ENCODE peak calls at places on chromosomes 2 and 18, in nine cellular contexts. One of them, this sample, is unnamed.

GRCh38 chr2:37379881-37380296 is 35.5 kb downstream of the QPCT start:
- DNase-seq in endothelial cell of umbilical vein: peak
- DNase-seq in transverse colon: no peak
- DNase-seq in HepG2: peak
- DNase-seq in GM23338: no peak
- DNase-seq in HCT116: no peak
- DNase-seq in upper lobe of left lung: no peak
- DNase-seq in GM12878: no peak
- DNase-seq in SK-N-SH: no peak
- DNase-seq in this sample: no peak

GRCh38 chr18:48481092-48481491 is 57.7 kb upstream of the CTIF start:
- DNase-seq in endothelial cell of umbilical vein: no peak
- DNase-seq in transverse colon: no peak
- DNase-seq in HepG2: no peak
- DNase-seq in GM23338: no peak
- DNase-seq in HCT116: no peak
- DNase-seq in upper lobe of left lung: no peak
- DNase-seq in GM12878: no peak
- DNase-seq in SK-N-SH: no peak
- DNase-seq in this sample: no peak

GRCh38 chr2:146982393-146982846 is 862.4 kb upstream of the ACVR2A start:
- DNase-seq in endothelial cell of umbilical vein: no peak
- DNase-seq in transverse colon: peak
- DNase-seq in HepG2: no peak
- DNase-seq in GM23338: no peak
- DNase-seq in HCT116: no peak
- DNase-seq in upper lobe of left lung: no peak
- DNase-seq in GM12878: no peak
- DNase-seq in SK-N-SH: no peak
- DNase-seq in this sample: peak

GRCh38 chr18:32771871-32772499 is 838 bp downstream of the KLHL14 start:
- DNase-seq in endothelial cell of umbilical vein: no peak
- DNase-seq in transverse colon: no peak
- DNase-seq in HepG2: no peak
- DNase-seq in GM23338: peak
- DNase-seq in HCT116: no peak
- DNase-seq in upper lobe of left lung: peak
- DNase-seq in GM12878: no peak
- DNase-seq in SK-N-SH: peak
- DNase-seq in this sample: no peak

GRCh38 chr18:53701697-53702096 is 522.8 kb downstream of the MBD2 start:
- DNase-seq in endothelial cell of umbilical vein: no peak
- DNase-seq in transverse colon: no peak
- DNase-seq in HepG2: no peak
- DNase-seq in GM23338: no peak
- DNase-seq in HCT116: no peak
- DNase-seq in upper lobe of left lung: no peak
- DNase-seq in GM12878: no peak
- DNase-seq in SK-N-SH: no peak
- DNase-seq in this sample: no peak

GRCh38 chr2:24824966-24825882 is 32.0 kb downstream of the CENPO start:
- DNase-seq in endothelial cell of umbilical vein: no peak
- DNase-seq in transverse colon: no peak
- DNase-seq in HepG2: no peak
- DNase-seq in GM23338: peak
- DNase-seq in HCT116: peak
- DNase-seq in upper lobe of left lung: no peak
- DNase-seq in GM12878: no peak
- DNase-seq in SK-N-SH: peak
- DNase-seq in this sample: peak

GRCh38 chr2:218662377-218662776 is 2.9 kb downstream of the BCS1L start:
- DNase-seq in endothelial cell of umbilical vein: no peak
- DNase-seq in transverse colon: no peak
- DNase-seq in HepG2: no peak
- DNase-seq in GM23338: no peak
- DNase-seq in HCT116: no peak
- DNase-seq in upper lobe of left lung: no peak
- DNase-seq in GM12878: no peak
- DNase-seq in SK-N-SH: no peak
- DNase-seq in this sample: no peak

GRCh38 chr2:11745613-11746375 is 638 bp upstream of the LPIN1 start:
- DNase-seq in endothelial cell of umbilical vein: no peak
- DNase-seq in transverse colon: no peak
- DNase-seq in HepG2: no peak
- DNase-seq in GM23338: no peak
- DNase-seq in HCT116: no peak
- DNase-seq in upper lobe of left lung: no peak
- DNase-seq in GM12878: no peak
- DNase-seq in SK-N-SH: no peak
- DNase-seq in this sample: no peak

GRCh38 chr18:77650799-77651385 is 401.2 kb downstream of the GALR1 start:
- DNase-seq in endothelial cell of umbilical vein: no peak
- DNase-seq in transverse colon: peak
- DNase-seq in HepG2: peak
- DNase-seq in GM23338: peak
- DNase-seq in HCT116: no peak
- DNase-seq in upper lobe of left lung: peak
- DNase-seq in GM12878: no peak
- DNase-seq in SK-N-SH: peak
- DNase-seq in this sample: peak

GRCh38 chr18:63082661-63083531 is 236.7 kb downstream of the BCL2 start:
- DNase-seq in endothelial cell of umbilical vein: no peak
- DNase-seq in transverse colon: no peak
- DNase-seq in HepG2: no peak
- DNase-seq in GM23338: no peak
- DNase-seq in HCT116: no peak
- DNase-seq in upper lobe of left lung: no peak
- DNase-seq in GM12878: no peak
- DNase-seq in SK-N-SH: no peak
- DNase-seq in this sample: no peak

GRCh38 chr2:239762106-239762505 is 263.0 kb downstream of the NDUFA10 start:
- DNase-seq in endothelial cell of umbilical vein: no peak
- DNase-seq in transverse colon: no peak
- DNase-seq in HepG2: no peak
- DNase-seq in GM23338: no peak
- DNase-seq in HCT116: no peak
- DNase-seq in upper lobe of left lung: no peak
- DNase-seq in GM12878: no peak
- DNase-seq in SK-N-SH: no peak
- DNase-seq in this sample: no peak

GRCh38 chr18:49697757-49698595 is 115.4 kb downstream of the ACAA2 start:
- DNase-seq in endothelial cell of umbilical vein: no peak
- DNase-seq in transverse colon: no peak
- DNase-seq in HepG2: no peak
- DNase-seq in GM23338: peak
- DNase-seq in HCT116: no peak
- DNase-seq in upper lobe of left lung: no peak
- DNase-seq in GM12878: no peak
- DNase-seq in SK-N-SH: no peak
- DNase-seq in this sample: no peak

GRCh38 chr2:190805843-190806242 is 74.8 kb upstream of the GLS start:
- DNase-seq in endothelial cell of umbilical vein: no peak
- DNase-seq in transverse colon: no peak
- DNase-seq in HepG2: no peak
- DNase-seq in GM23338: no peak
- DNase-seq in HCT116: no peak
- DNase-seq in upper lobe of left lung: no peak
- DNase-seq in GM12878: no peak
- DNase-seq in SK-N-SH: peak
- DNase-seq in this sample: no peak

GRCh38 chr18:23479829-23480505 is 23.3 kb upstream of the RMC1 start:
- DNase-seq in endothelial cell of umbilical vein: no peak
- DNase-seq in transverse colon: no peak
- DNase-seq in HepG2: no peak
- DNase-seq in GM23338: no peak
- DNase-seq in HCT116: no peak
- DNase-seq in upper lobe of left lung: no peak
- DNase-seq in GM12878: no peak
- DNase-seq in SK-N-SH: no peak
- DNase-seq in this sample: no peak

GRCh38 chr2:2866459-2866858 is 511.2 kb downstream of the EIPR1 start:
- DNase-seq in endothelial cell of umbilical vein: no peak
- DNase-seq in transverse colon: no peak
- DNase-seq in HepG2: no peak
- DNase-seq in GM23338: no peak
- DNase-seq in HCT116: no peak
- DNase-seq in upper lobe of left lung: no peak
- DNase-seq in GM12878: no peak
- DNase-seq in SK-N-SH: no peak
- DNase-seq in this sample: no peak

GRCh38 chr2:69773201-69773600 is 31.3 kb downstream of the ANXA4 start:
- DNase-seq in endothelial cell of umbilical vein: peak
- DNase-seq in transverse colon: no peak
- DNase-seq in HepG2: no peak
- DNase-seq in GM23338: peak
- DNase-seq in HCT116: no peak
- DNase-seq in upper lobe of left lung: no peak
- DNase-seq in GM12878: no peak
- DNase-seq in SK-N-SH: no peak
- DNase-seq in this sample: no peak

GRCh38 chr2:217331577-217332139 is 471.8 kb upstream of the TNP1 start:
- DNase-seq in endothelial cell of umbilical vein: peak
- DNase-seq in transverse colon: no peak
- DNase-seq in HepG2: peak
- DNase-seq in GM23338: peak
- DNase-seq in HCT116: no peak
- DNase-seq in upper lobe of left lung: no peak
- DNase-seq in GM12878: no peak
- DNase-seq in SK-N-SH: no peak
- DNase-seq in this sample: peak
- TF ChIP-seq POLR2AphosphoS5 in endothelial cell of umbilical vein: no peak
- TF ChIP-seq POLR2AphosphoS5 in transverse colon: no peak
- TF ChIP-seq POLR2AphosphoS5 in HepG2: no peak
- TF ChIP-seq POLR2AphosphoS5 in GM23338: no peak
- TF ChIP-seq POLR2AphosphoS5 in HCT116: no peak
- TF ChIP-seq POLR2AphosphoS5 in upper lobe of left lung: no peak
- TF ChIP-seq POLR2AphosphoS5 in GM12878: no peak
- TF ChIP-seq POLR2AphosphoS5 in SK-N-SH: peak
- TF ChIP-seq POLR2AphosphoS5 in this sample: peak

DNA sequence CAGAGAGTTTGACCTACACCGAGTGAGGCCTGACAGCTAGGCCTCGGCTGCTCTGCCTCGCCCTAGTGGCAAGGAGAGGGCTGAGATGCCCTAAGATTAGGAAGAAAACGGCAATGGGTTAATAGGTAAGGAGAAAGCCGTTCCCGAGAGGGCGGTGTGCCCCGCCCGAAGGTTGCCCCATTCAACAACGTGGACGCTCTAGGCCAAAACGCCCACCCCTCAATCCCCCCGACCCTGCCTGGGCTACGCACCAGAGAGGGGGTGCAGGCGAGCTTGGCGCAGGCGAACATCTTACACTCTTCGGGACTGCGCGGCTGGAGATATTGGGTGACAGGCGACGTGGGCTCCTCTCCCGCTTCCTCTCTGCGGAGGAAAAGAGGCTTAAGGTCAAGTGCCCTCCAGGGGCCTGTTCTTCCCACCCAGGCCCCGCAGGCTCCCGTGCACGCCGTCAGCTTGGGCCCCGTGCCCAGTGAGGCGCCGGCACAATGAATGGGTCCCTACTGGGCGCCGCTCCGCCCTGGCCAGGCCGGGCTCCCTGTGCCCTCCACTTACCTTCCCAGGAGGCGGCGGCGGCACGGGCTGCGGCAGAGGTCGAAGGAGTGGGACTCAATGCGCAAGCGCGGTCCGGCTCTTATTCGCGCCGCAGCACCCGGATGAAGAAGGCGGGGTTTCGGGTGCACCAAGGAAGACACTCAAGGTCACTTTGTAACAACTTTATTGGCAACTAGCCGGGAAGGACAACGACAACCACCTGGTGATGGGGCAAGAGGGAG is at the start of gene ATP5MC3:
- DNase-seq in endothelial cell of umbilical vein: peak
- DNase-seq in transverse colon: peak
- DNase-seq in HepG2: peak
- DNase-seq in GM23338: peak
- DNase-seq in HCT116: peak
- DNase-seq in upper lobe of left lung: peak
- DNase-seq in GM12878: peak
- DNase-seq in SK-N-SH: peak
- DNase-seq in this sample: peak
- TF ChIP-seq CTCF in endothelial cell of umbilical vein: no peak
- TF ChIP-seq CTCF in transverse colon: peak
- TF ChIP-seq CTCF in HepG2: peak
- TF ChIP-seq CTCF in GM23338: no peak
- TF ChIP-seq CTCF in HCT116: no peak
- TF ChIP-seq CTCF in upper lobe of left lung: peak
- TF ChIP-seq CTCF in GM12878: no peak
- TF ChIP-seq CTCF in SK-N-SH: peak
- TF ChIP-seq CTCF in this sample: peak

DNA sequence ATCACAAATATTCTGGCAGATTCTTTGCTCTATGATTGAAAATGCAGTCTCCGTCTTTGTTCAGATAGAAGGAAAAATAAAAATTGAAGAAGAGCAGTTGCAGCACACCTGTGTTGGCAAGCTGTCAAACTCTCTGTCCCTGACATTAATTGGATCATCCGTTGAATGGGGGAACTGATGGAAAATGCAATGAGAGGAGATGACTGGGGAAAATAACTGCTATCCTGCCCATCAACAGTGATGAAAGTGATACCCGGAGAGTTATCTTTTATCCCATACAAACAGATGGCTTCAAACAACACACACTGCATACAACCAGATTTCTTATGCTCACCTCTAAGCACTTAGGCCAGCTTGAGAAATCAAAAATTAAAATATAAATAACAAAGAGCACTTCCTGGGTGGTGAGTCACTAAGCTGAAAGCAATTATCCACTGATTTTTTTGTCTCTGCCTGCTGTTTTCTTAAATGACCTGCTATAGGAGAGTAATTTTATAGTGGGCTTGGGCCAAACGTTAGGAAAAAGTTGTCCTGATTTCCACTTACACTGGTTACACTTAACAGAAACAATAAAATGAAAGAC is 237.6 kb upstream of the RGPD4 start:
- DNase-seq in endothelial cell of umbilical vein: no peak
- DNase-seq in transverse colon: no peak
- DNase-seq in HepG2: no peak
- DNase-seq in GM23338: no peak
- DNase-seq in HCT116: no peak
- DNase-seq in upper lobe of left lung: no peak
- DNase-seq in GM12878: no peak
- DNase-seq in SK-N-SH: no peak
- DNase-seq in this sample: no peak
- TF ChIP-seq POLR2AphosphoS5 in endothelial cell of umbilical vein: no peak
- TF ChIP-seq POLR2AphosphoS5 in transverse colon: no peak
- TF ChIP-seq POLR2AphosphoS5 in HepG2: no peak
- TF ChIP-seq POLR2AphosphoS5 in GM23338: no peak
- TF ChIP-seq POLR2AphosphoS5 in HCT116: no peak
- TF ChIP-seq POLR2AphosphoS5 in upper lobe of left lung: no peak
- TF ChIP-seq POLR2AphosphoS5 in GM12878: no peak
- TF ChIP-seq POLR2AphosphoS5 in SK-N-SH: no peak
- TF ChIP-seq POLR2AphosphoS5 in this sample: no peak

DNA sequence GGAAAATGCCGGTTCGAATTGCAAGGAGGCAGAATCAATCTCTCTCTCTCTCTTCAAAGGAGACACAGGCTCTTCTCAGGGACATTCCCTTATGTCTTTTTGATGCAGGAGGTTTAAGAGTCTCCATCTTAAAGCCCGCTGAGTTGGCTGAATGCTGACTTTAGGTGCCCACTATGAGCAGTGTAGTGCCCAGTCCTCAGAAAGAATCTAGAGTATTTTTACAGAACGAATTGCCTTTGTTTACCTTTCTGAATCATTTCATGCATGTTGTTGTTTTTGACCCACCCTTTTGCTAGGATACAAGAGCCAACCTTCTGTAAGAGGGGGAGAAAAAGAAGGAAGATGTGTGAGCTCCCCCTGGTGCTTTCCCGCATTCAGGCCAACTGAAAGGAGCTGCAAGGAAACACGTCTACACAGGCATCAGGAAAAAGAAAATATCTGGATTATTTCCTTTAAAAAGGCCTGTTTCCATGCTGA is 193.5 kb upstream of the TCF4 start:
- DNase-seq in endothelial cell of umbilical vein: peak
- DNase-seq in transverse colon: peak
- DNase-seq in HepG2: no peak
- DNase-seq in GM23338: peak
- DNase-seq in HCT116: no peak
- DNase-seq in upper lobe of left lung: no peak
- DNase-seq in GM12878: no peak
- DNase-seq in SK-N-SH: peak
- DNase-seq in this sample: no peak
- TF ChIP-seq CTCF in endothelial cell of umbilical vein: peak
- TF ChIP-seq CTCF in transverse colon: peak
- TF ChIP-seq CTCF in HepG2: no peak
- TF ChIP-seq CTCF in GM23338: peak
- TF ChIP-seq CTCF in HCT116: no peak
- TF ChIP-seq CTCF in upper lobe of left lung: peak
- TF ChIP-seq CTCF in GM12878: peak
- TF ChIP-seq CTCF in SK-N-SH: peak
- TF ChIP-seq CTCF in this sample: no peak

This sample was measured in stomach.